ENCODE peak calls at places on chromosome 18, in eight cellular contexts. Q, G, P, T, A, M, U and O are unnamed samples.

GRCh38 chr18:22363867-22364463 is 53.8 kb downstream of the CTAGE1 start:
- DNase-seq in Q (no peak), G (no peak), P (no peak), T (no peak), A (no peak), M (no peak), U (no peak), O (no peak)

GRCh38 chr18:4108016-4108415 is 347.1 kb downstream of the DLGAP1 start:
- DNase-seq in Q (no peak), G (no peak), P (no peak), T (no peak), A (no peak), M (no peak), U (no peak), O (no peak)

GRCh38 chr18:74522635-74523548 is 11.4 kb upstream of the CNDP1 start:
- DNase-seq in Q (no peak), G (no peak), P (no peak), T (no peak), A (no peak), M (no peak), U (peak; percentile 44), O (no peak)

GRCh38 chr18:48126240-48126639 is 195.8 kb upstream of the SMAD2 start:
- DNase-seq in Q (no peak), G (no peak), P (no peak), T (no peak), A (no peak), M (no peak), U (no peak), O (no peak)

GRCh38 chr18:79488311-79489047 is 92.7 kb downstream of the NFATC1 start:
- DNase-seq in Q (peak; percentile 15), G (no peak), P (peak; percentile 70), T (peak; percentile 26), A (no peak), M (no peak), U (no peak), O (no peak)

GRCh38 chr18:44826418-44827259 is 146.0 kb downstream of the SETBP1 start:
- DNase-seq in Q (peak; percentile 74), G (peak; percentile 79), P (no peak), T (peak; percentile 63), A (peak; percentile 9), M (no peak), U (no peak), O (no peak)

GRCh38 chr18:23307567-23308295 is 145.4 kb upstream of the RIOK3 start:
- DNase-seq in Q (no peak), G (no peak), P (no peak), T (no peak), A (no peak), M (no peak), U (peak; percentile 31), O (no peak)

GRCh38 chr18:49572935-49573334 is 11.1 kb downstream of the LIPG start:
- DNase-seq in Q (no peak), G (no peak), P (no peak), T (no peak), A (no peak), M (no peak), U (no peak), O (no peak)

GRCh38 chr18:73545497-73545896 is 602.1 kb downstream of the FBXO15 start:
- DNase-seq in Q (no peak), G (no peak), P (no peak), T (no peak), A (no peak), M (no peak), U (no peak), O (no peak)

GRCh38 chr18:39455300-39455699 is 1889.7 kb upstream of the CELF4 start:
- DNase-seq in Q (no peak), G (no peak), P (no peak), T (no peak), A (no peak), M (no peak), U (no peak), O (no peak)

GRCh38 chr18:77066101-77066500 is 66.5 kb downstream of the MBP start:
- DNase-seq in Q (no peak), G (no peak), P (no peak), T (no peak), A (no peak), M (no peak), U (no peak), O (no peak)
- H3K27ac ChIP-seq in Q (no peak overlapping the region), G (no peak overlapping the region), P (no peak overlapping the region), T (peak overlapping the region; percentile 84), A (peak overlapping the region; percentile 26), M (no peak overlapping the region), U (no peak overlapping the region), O (peak overlapping the region; percentile 29)

GRCh38 chr18:63980896-63981454 is 11.1 kb downstream of the SERPINB8 start:
- DNase-seq in Q (no peak), G (no peak), P (no peak), T (no peak), A (no peak), M (no peak), U (no peak), O (no peak)

GRCh38 chr18:63980027-63980426 is 10.1 kb downstream of the SERPINB8 start:
- DNase-seq in Q (no peak), G (no peak), P (no peak), T (no peak), A (no peak), M (no peak), U (no peak), O (no peak)

GRCh38 chr18:63981719-63982118 is 11.8 kb downstream of the SERPINB8 start:
- DNase-seq in Q (no peak), G (no peak), P (no peak), T (no peak), A (no peak), M (no peak), U (no peak), O (no peak)

GRCh38 chr18:63979409-63979908 is 9.6 kb downstream of the SERPINB8 start:
- DNase-seq in Q (peak; percentile 31), G (peak; percentile 34), P (no peak), T (no peak), A (peak; percentile 12), M (peak; percentile 87), U (peak; percentile 83), O (no peak)

GRCh38 chr18:63982361-63982760 is 12.5 kb downstream of the SERPINB8 start:
- DNase-seq in Q (no peak), G (no peak), P (no peak), T (no peak), A (no peak), M (no peak), U (no peak), O (no peak)
- H3K27ac ChIP-seq in Q (no peak overlapping the region), G (no peak overlapping the region), P (no peak overlapping the region), T (no peak overlapping the region), A (no peak overlapping the region), M (no peak overlapping the region), U (no peak overlapping the region), O (no peak overlapping the region)

GRCh38 chr18:40956213-40956612 is 998.8 kb upstream of the PIK3C3 start:
- DNase-seq in Q (no peak), G (no peak), P (no peak), T (no peak), A (no peak), M (no peak), U (no peak), O (no peak)
- H3K27ac ChIP-seq in Q (no peak overlapping the region), G (no peak overlapping the region), P (no peak overlapping the region), T (no peak overlapping the region), A (no peak overlapping the region), M (no peak overlapping the region), U (no peak overlapping the region), O (no peak overlapping the region)

GRCh38 chr18:9619545-9619944 is 5.2 kb upstream of the PPP4R1 start:
- DNase-seq in Q (no peak), G (no peak), P (no peak), T (no peak), A (no peak), M (no peak), U (no peak), O (no peak)
- H3K27ac ChIP-seq in Q (no peak overlapping the region), G (no peak overlapping the region), P (no peak overlapping the region), T (no peak overlapping the region), A (no peak overlapping the region), M (no peak overlapping the region), U (no peak overlapping the region), O (no peak overlapping the region)

GRCh38 chr18:13014232-13014631 is 23.1 kb downstream of the CEP192 start:
- DNase-seq in Q (no peak), G (no peak), P (no peak), T (no peak), A (no peak), M (no peak), U (no peak), O (no peak)

GRCh38 chr18:13011719-13012118 is 20.6 kb downstream of the CEP192 start:
- DNase-seq in Q (no peak), G (no peak), P (no peak), T (no peak), A (no peak), M (no peak), U (no peak), O (no peak)

GRCh38 chr18:13018379-13018778 is 27.2 kb downstream of the CEP192 start:
- DNase-seq in Q (no peak), G (no peak), P (no peak), T (no peak), A (no peak), M (no peak), U (no peak), O (no peak)

GRCh38 chr18:13017247-13017875 is 26.2 kb downstream of the CEP192 start:
- DNase-seq in Q (no peak), G (no peak), P (no peak), T (no peak), A (no peak), M (no peak), U (no peak), O (no peak)

GRCh38 chr18:13014818-13015217 is 23.7 kb downstream of the CEP192 start:
- DNase-seq in Q (no peak), G (no peak), P (no peak), T (no peak), A (no peak), M (no peak), U (no peak), O (no peak)
- H3K27ac ChIP-seq in Q (no peak overlapping the region), G (no peak overlapping the region), P (no peak overlapping the region), T (no peak overlapping the region), A (no peak overlapping the region), M (no peak overlapping the region), U (no peak overlapping the region), O (no peak overlapping the region)

DNA sequence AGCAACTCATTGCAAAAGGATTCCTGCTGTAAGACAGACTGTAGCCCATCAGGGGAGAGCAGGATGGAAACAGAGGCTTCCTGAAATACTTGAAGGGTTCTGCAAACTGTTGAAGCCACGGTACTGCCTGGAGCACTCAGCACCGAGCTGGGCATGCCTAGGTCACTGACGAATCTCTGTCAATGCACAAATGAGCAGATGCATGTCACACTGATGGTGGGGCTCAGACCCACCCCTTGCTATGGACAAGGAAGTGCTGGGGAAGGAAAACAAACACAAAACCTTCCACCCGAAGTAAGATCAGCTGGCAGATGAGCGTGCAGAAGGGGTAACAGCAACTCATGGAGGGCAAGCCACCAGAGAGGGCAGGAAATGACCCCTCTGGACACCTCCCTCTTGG is 136.7 kb downstream of the BCL2 start:
- DNase-seq in Q (no peak), G (no peak), P (no peak), T (no peak), A (no peak), M (no peak), U (no peak), O (no peak)
- H3K27ac ChIP-seq in Q (no peak overlapping the region), G (no peak overlapping the region), P (no peak overlapping the region), T (peak overlapping the region; percentile 38), A (no peak overlapping the region), M (no peak overlapping the region), U (no peak overlapping the region), O (no peak overlapping the region)